ENCODE peak calls at places on chromosomes 11 and 22, in seven cellular contexts. O is left ventricle myocardium inferior, K is iris pigment epithelial cell, H is HTR-8/SVneo, E is amniotic stem cell, V is prostate gland, S is AG09309. T is an unnamed sample.

GRCh38 chr11:133337905-133338536 is 194.3 kb downstream of the OPCML start:
- DNase-seq in K (no peak), O (no peak), S (no peak), H (no peak), E (no peak), V (no peak), T (no peak)

GRCh38 chr11:12792590-12792989 is 118.4 kb downstream of the TEAD1 start:
- DNase-seq in K (peak; percentile 61), S (no peak), E (peak; percentile 27), V (no peak), H (no peak), O (no peak), T (peak; percentile 42)

GRCh38 chr11:7520011-7520942 is 6.5 kb downstream of the PPFIBP2 start:
- DNase-seq in H (no peak), S (no peak), V (no peak), E (no peak), K (no peak), O (no peak), T (no peak)

GRCh38 chr11:693887-694562 is 997 bp downstream of the DEAF1 start:
- DNase-seq in V (no peak), H (no peak), S (no peak), E (no peak), K (no peak), O (no peak), T (no peak)

GRCh38 chr11:73269353-73270088 is 2.6 kb upstream of the P2RY6 start:
- DNase-seq in V (no peak), K (no peak), S (no peak), H (no peak), O (no peak), E (no peak), T (no peak)

GRCh38 chr22:17954860-17955587 is 69.3 kb downstream of the MICAL3 start:
- DNase-seq in E (no peak), V (no peak), K (no peak), O (no peak), H (no peak), S (no peak), T (no peak)

GRCh38 chr11:10655931-10656576 is 37.5 kb downstream of the IRAG1 start:
- DNase-seq in E (no peak), H (no peak), S (no peak), K (no peak), O (no peak), V (no peak), T (no peak)

GRCh38 chr22:17910561-17911311 is 113.6 kb downstream of the MICAL3 start:
- DNase-seq in H (peak; percentile 68), O (peak; percentile 78), K (peak; percentile 89), E (peak; percentile 75), S (peak; percentile 61), V (peak; percentile 39), T (peak; percentile 86)

T was measured in choroid plexus epithelial cell.